ENCODE peak calls at places on chromosome 5, in nine cellular contexts. One of them, this sample, is unnamed.

GRCh38 chr5:95961617-95962474 is at the start of gene ELL2:
- DNase-seq in Caco-2: peak; percentile 100
- DNase-seq in right lobe of liver: peak; percentile 100
- DNase-seq in AG10803: peak; percentile 98
- DNase-seq in keratinocyte: peak; percentile 87
- DNase-seq in HFFc6: peak; percentile 97
- DNase-seq in neural crest cell: peak; percentile 80
- DNase-seq in sigmoid colon: peak; percentile 99
- DNase-seq in neural progenitor cell: peak; percentile 97
- DNase-seq in this sample: peak; percentile 98

GRCh38 chr5:14574891-14575496 is 6.6 kb upstream of the OTULINL start:
- DNase-seq in Caco-2: no peak
- DNase-seq in right lobe of liver: no peak
- DNase-seq in AG10803: no peak
- DNase-seq in keratinocyte: no peak
- DNase-seq in HFFc6: no peak
- DNase-seq in neural crest cell: no peak
- DNase-seq in sigmoid colon: peak; percentile 71
- DNase-seq in neural progenitor cell: no peak
- DNase-seq in this sample: no peak

GRCh38 chr5:124839371-124839998 is 93.0 kb upstream of the ZNF608 start:
- DNase-seq in Caco-2: no peak
- DNase-seq in right lobe of liver: no peak
- DNase-seq in AG10803: peak; percentile 1
- DNase-seq in keratinocyte: no peak
- DNase-seq in HFFc6: no peak
- DNase-seq in neural crest cell: no peak
- DNase-seq in sigmoid colon: no peak
- DNase-seq in neural progenitor cell: no peak
- DNase-seq in this sample: no peak

GRCh38 chr5:504326-505148 is 19.7 kb downstream of the SLC9A3 start:
- DNase-seq in Caco-2: no peak
- DNase-seq in right lobe of liver: no peak
- DNase-seq in AG10803: no peak
- DNase-seq in keratinocyte: no peak
- DNase-seq in HFFc6: no peak
- DNase-seq in neural crest cell: no peak
- DNase-seq in sigmoid colon: no peak
- DNase-seq in neural progenitor cell: no peak
- DNase-seq in this sample: no peak

GRCh38 chr5:82808960-82809359 is 268.2 kb downstream of the TMEM167A start:
- DNase-seq in Caco-2: no peak
- DNase-seq in right lobe of liver: no peak
- DNase-seq in AG10803: no peak
- DNase-seq in keratinocyte: no peak
- DNase-seq in HFFc6: no peak
- DNase-seq in neural crest cell: no peak
- DNase-seq in sigmoid colon: no peak
- DNase-seq in neural progenitor cell: no peak
- DNase-seq in this sample: no peak

GRCh38 chr5:89769975-89770374 is 639.6 kb downstream of the CETN3 start:
- DNase-seq in Caco-2: no peak
- DNase-seq in right lobe of liver: no peak
- DNase-seq in AG10803: peak; percentile 8
- DNase-seq in keratinocyte: no peak
- DNase-seq in HFFc6: no peak
- DNase-seq in neural crest cell: no peak
- DNase-seq in sigmoid colon: no peak
- DNase-seq in neural progenitor cell: no peak
- DNase-seq in this sample: no peak

GRCh38 chr5:149938272-149938671 is 6.3 kb downstream of the PDE6A start:
- DNase-seq in Caco-2: no peak
- DNase-seq in right lobe of liver: peak; percentile 57
- DNase-seq in AG10803: peak; percentile 56
- DNase-seq in keratinocyte: no peak
- DNase-seq in HFFc6: peak; percentile 62
- DNase-seq in neural crest cell: no peak
- DNase-seq in sigmoid colon: no peak
- DNase-seq in neural progenitor cell: no peak
- DNase-seq in this sample: peak; percentile 56

GRCh38 chr5:6490693-6491092 is 42.0 kb downstream of the UBE2QL1 start:
- DNase-seq in Caco-2: no peak
- DNase-seq in right lobe of liver: no peak
- DNase-seq in AG10803: no peak
- DNase-seq in keratinocyte: no peak
- DNase-seq in HFFc6: no peak
- DNase-seq in neural crest cell: no peak
- DNase-seq in sigmoid colon: peak; percentile 11
- DNase-seq in neural progenitor cell: no peak
- DNase-seq in this sample: no peak

GRCh38 chr5:137304227-137304874 is 194.8 kb downstream of the SPOCK1 start:
- DNase-seq in Caco-2: no peak
- DNase-seq in right lobe of liver: peak; percentile 51
- DNase-seq in AG10803: no peak
- DNase-seq in keratinocyte: no peak
- DNase-seq in HFFc6: no peak
- DNase-seq in neural crest cell: no peak
- DNase-seq in sigmoid colon: no peak
- DNase-seq in neural progenitor cell: no peak
- DNase-seq in this sample: no peak

GRCh38 chr5:166370928-166371690 is 1920.3 kb upstream of the WWC1 start:
- DNase-seq in Caco-2: no peak
- DNase-seq in right lobe of liver: no peak
- DNase-seq in AG10803: no peak
- DNase-seq in keratinocyte: no peak
- DNase-seq in HFFc6: no peak
- DNase-seq in neural crest cell: no peak
- DNase-seq in sigmoid colon: no peak
- DNase-seq in neural progenitor cell: no peak
- DNase-seq in this sample: no peak

GRCh38 chr5:1824109-1824821 is 23.1 kb downstream of the NDUFS6 start:
- DNase-seq in Caco-2: no peak
- DNase-seq in right lobe of liver: peak; percentile 42
- DNase-seq in AG10803: no peak
- DNase-seq in keratinocyte: no peak
- DNase-seq in HFFc6: no peak
- DNase-seq in neural crest cell: no peak
- DNase-seq in sigmoid colon: peak; percentile 58
- DNase-seq in neural progenitor cell: no peak
- DNase-seq in this sample: no peak

GRCh38 chr5:29811914-29812679 is 1381.4 kb upstream of the CDH6 start:
- DNase-seq in Caco-2: peak; percentile 47
- DNase-seq in right lobe of liver: no peak
- DNase-seq in AG10803: no peak
- DNase-seq in keratinocyte: no peak
- DNase-seq in HFFc6: no peak
- DNase-seq in neural crest cell: no peak
- DNase-seq in sigmoid colon: no peak
- DNase-seq in neural progenitor cell: peak; percentile 52
- DNase-seq in this sample: no peak

GRCh38 chr5:1190915-1191314 is 10.5 kb upstream of the SLC6A19 start:
- DNase-seq in Caco-2: no peak
- DNase-seq in right lobe of liver: no peak
- DNase-seq in AG10803: no peak
- DNase-seq in keratinocyte: no peak
- DNase-seq in HFFc6: no peak
- DNase-seq in neural crest cell: no peak
- DNase-seq in sigmoid colon: no peak
- DNase-seq in neural progenitor cell: no peak
- DNase-seq in this sample: no peak

GRCh38 chr5:168689278-168689677 is 110.1 kb upstream of the PANK3 start:
- DNase-seq in Caco-2: no peak
- DNase-seq in right lobe of liver: no peak
- DNase-seq in AG10803: no peak
- DNase-seq in keratinocyte: no peak
- DNase-seq in HFFc6: no peak
- DNase-seq in neural crest cell: no peak
- DNase-seq in sigmoid colon: no peak
- DNase-seq in neural progenitor cell: no peak
- DNase-seq in this sample: no peak

GRCh38 chr5:132258102-132259060 is 885 bp downstream of the PDLIM4 start:
- DNase-seq in Caco-2: peak; percentile 37
- DNase-seq in right lobe of liver: peak; percentile 36
- DNase-seq in AG10803: peak; percentile 51
- DNase-seq in keratinocyte: no peak
- DNase-seq in HFFc6: no peak
- DNase-seq in neural crest cell: no peak
- DNase-seq in sigmoid colon: peak; percentile 85
- DNase-seq in neural progenitor cell: no peak
- DNase-seq in this sample: peak; percentile 26

GRCh38 chr5:11588803-11589202 is 315.4 kb downstream of the CTNND2 start:
- DNase-seq in Caco-2: no peak
- DNase-seq in right lobe of liver: no peak
- DNase-seq in AG10803: no peak
- DNase-seq in keratinocyte: no peak
- DNase-seq in HFFc6: no peak
- DNase-seq in neural crest cell: peak; percentile 33
- DNase-seq in sigmoid colon: no peak
- DNase-seq in neural progenitor cell: peak; percentile 93
- DNase-seq in this sample: no peak

GRCh38 chr5:141637266-141637692 is 482 bp downstream of the RELL2 start:
- DNase-seq in Caco-2: no peak
- DNase-seq in right lobe of liver: no peak
- DNase-seq in AG10803: no peak
- DNase-seq in keratinocyte: no peak
- DNase-seq in HFFc6: no peak
- DNase-seq in neural crest cell: peak; percentile 30
- DNase-seq in sigmoid colon: no peak
- DNase-seq in neural progenitor cell: peak; percentile 62
- DNase-seq in this sample: no peak

GRCh38 chr5:123423278-123424149 is at the start of gene CEP120:
- DNase-seq in Caco-2: peak; percentile 98
- DNase-seq in right lobe of liver: peak; percentile 99
- DNase-seq in AG10803: peak; percentile 99
- DNase-seq in keratinocyte: peak; percentile 90
- DNase-seq in HFFc6: peak; percentile 99
- DNase-seq in neural crest cell: peak; percentile 95
- DNase-seq in sigmoid colon: peak; percentile 99
- DNase-seq in neural progenitor cell: peak; percentile 100
- DNase-seq in this sample: peak; percentile 89

GRCh38 chr5:175889910-175890684 is 18.7 kb downstream of the CPLX2 start:
- DNase-seq in Caco-2: no peak
- DNase-seq in right lobe of liver: peak; percentile 70
- DNase-seq in AG10803: no peak
- DNase-seq in keratinocyte: no peak
- DNase-seq in HFFc6: peak; percentile 11
- DNase-seq in neural crest cell: no peak
- DNase-seq in sigmoid colon: peak; percentile 33
- DNase-seq in neural progenitor cell: no peak
- DNase-seq in this sample: no peak

GRCh38 chr5:107381189-107381856 is 289.4 kb downstream of the EFNA5 start:
- DNase-seq in Caco-2: peak; percentile 52
- DNase-seq in right lobe of liver: no peak
- DNase-seq in AG10803: peak; percentile 83
- DNase-seq in keratinocyte: peak; percentile 26
- DNase-seq in HFFc6: peak; percentile 53
- DNase-seq in neural crest cell: no peak
- DNase-seq in sigmoid colon: no peak
- DNase-seq in neural progenitor cell: no peak
- DNase-seq in this sample: no peak
- TF ChIP-seq CTCF in Caco-2: no peak
- TF ChIP-seq CTCF in right lobe of liver: no peak
- TF ChIP-seq CTCF in AG10803: no peak
- TF ChIP-seq CTCF in keratinocyte: no peak
- TF ChIP-seq CTCF in HFFc6: no peak
- TF ChIP-seq CTCF in neural crest cell: no peak
- TF ChIP-seq CTCF in sigmoid colon: no peak
- TF ChIP-seq CTCF in neural progenitor cell: no peak
- TF ChIP-seq CTCF in this sample: no peak

DNA sequence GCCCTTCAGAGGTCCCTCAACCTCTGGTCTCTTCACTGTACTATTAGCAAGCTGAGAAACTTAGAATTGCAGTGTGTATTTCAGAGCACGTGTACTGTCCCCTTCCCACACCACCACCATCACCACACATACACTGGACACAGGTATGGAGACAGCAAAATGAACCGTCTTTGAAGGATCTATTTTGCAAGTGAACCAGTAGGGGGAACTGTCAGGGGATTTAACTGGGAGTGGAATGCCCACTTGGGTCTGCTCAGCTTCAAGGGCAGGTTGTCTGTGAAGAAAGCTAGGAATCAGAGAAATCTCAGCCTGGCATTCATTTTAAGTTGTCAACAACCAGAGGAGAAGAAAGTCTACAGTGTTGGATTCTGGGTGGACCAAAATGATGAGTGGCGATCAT is 147.0 kb downstream of the DCP2 start:
- DNase-seq in Caco-2: no peak
- DNase-seq in right lobe of liver: no peak
- DNase-seq in AG10803: no peak
- DNase-seq in keratinocyte: no peak
- DNase-seq in HFFc6: no peak
- DNase-seq in neural crest cell: no peak
- DNase-seq in sigmoid colon: no peak
- DNase-seq in neural progenitor cell: peak; percentile 44
- DNase-seq in this sample: no peak
- TF ChIP-seq CTCF in Caco-2: peak; percentile 10
- TF ChIP-seq CTCF in right lobe of liver: no peak
- TF ChIP-seq CTCF in AG10803: no peak
- TF ChIP-seq CTCF in keratinocyte: no peak
- TF ChIP-seq CTCF in HFFc6: peak; percentile 43
- TF ChIP-seq CTCF in neural crest cell: peak; percentile 45
- TF ChIP-seq CTCF in sigmoid colon: no peak
- TF ChIP-seq CTCF in neural progenitor cell: peak; percentile 56
- TF ChIP-seq CTCF in this sample: no peak

DNA sequence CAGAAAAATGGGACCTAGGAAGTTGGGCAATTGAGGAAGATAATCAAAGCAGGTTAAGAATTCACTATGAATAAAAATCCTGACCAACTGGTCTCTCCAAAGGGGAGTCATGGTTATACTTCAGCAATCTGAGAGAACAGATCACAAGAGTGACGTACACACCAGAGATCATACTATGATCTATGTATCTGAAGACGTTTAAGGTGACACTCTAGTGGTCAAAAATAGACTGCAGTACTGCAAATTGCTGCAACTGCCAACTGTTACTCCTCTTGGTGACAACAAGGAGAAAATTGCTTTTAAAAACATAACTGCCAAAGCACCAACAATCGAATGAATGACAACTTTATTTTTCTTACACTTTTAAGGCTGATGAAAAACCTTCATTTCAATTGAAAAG is 4.9 kb downstream of the AK6 start:
- DNase-seq in Caco-2: no peak
- DNase-seq in right lobe of liver: no peak
- DNase-seq in AG10803: peak; percentile 9
- DNase-seq in keratinocyte: no peak
- DNase-seq in HFFc6: peak; percentile 20
- DNase-seq in neural crest cell: no peak
- DNase-seq in sigmoid colon: no peak
- DNase-seq in neural progenitor cell: no peak
- DNase-seq in this sample: no peak
- TF ChIP-seq CTCF in Caco-2: peak; percentile 43
- TF ChIP-seq CTCF in right lobe of liver: no peak
- TF ChIP-seq CTCF in AG10803: peak; percentile 42
- TF ChIP-seq CTCF in keratinocyte: peak; percentile 32
- TF ChIP-seq CTCF in HFFc6: peak; percentile 75
- TF ChIP-seq CTCF in neural crest cell: peak; percentile 66
- TF ChIP-seq CTCF in sigmoid colon: peak; percentile 18
- TF ChIP-seq CTCF in neural progenitor cell: peak; percentile 37
- TF ChIP-seq CTCF in this sample: no peak

DNA sequence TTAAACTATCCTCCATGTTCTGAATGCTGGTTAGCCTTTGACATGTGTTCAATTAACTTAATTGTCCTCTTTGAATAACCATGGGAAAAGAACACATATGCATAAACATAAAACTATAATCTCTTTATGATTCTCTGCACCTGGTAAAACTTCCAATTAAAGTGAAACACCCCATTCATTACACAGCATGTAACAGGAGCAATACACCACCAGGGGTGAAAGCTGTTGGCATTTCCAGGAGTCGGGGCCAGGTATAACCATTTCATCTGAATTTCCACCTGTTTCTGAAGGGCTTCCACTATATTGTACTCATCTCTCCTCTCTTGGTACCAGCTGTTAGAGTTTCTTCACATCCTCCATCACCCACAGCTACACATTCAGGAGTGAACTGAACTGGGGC is 303.8 kb downstream of the EDIL3 start:
- DNase-seq in Caco-2: no peak
- DNase-seq in right lobe of liver: no peak
- DNase-seq in AG10803: no peak
- DNase-seq in keratinocyte: no peak
- DNase-seq in HFFc6: no peak
- DNase-seq in neural crest cell: no peak
- DNase-seq in sigmoid colon: no peak
- DNase-seq in neural progenitor cell: no peak
- DNase-seq in this sample: no peak
- TF ChIP-seq CTCF in Caco-2: no peak
- TF ChIP-seq CTCF in right lobe of liver: no peak
- TF ChIP-seq CTCF in AG10803: no peak
- TF ChIP-seq CTCF in keratinocyte: no peak
- TF ChIP-seq CTCF in HFFc6: no peak
- TF ChIP-seq CTCF in neural crest cell: no peak
- TF ChIP-seq CTCF in sigmoid colon: no peak
- TF ChIP-seq CTCF in neural progenitor cell: no peak
- TF ChIP-seq CTCF in this sample: no peak